ENCODE peak calls at places on chromosomes 5 and 9, in six cellular contexts. K, S, V, P, Q and D are unnamed samples.

GRCh38 chr5:141488591-141489478 is at the start of gene PCDHGC5:
- DNase-seq in K (no peak), S (no peak), V (peak; percentile 87), P (no peak), Q (no peak), D (no peak)

GRCh38 chr5:21154526-21154925 is 1166.5 kb upstream of the CDH18 start:
- DNase-seq in K (no peak), S (no peak), V (no peak), P (no peak), Q (no peak), D (no peak)

GRCh38 chr5:33092719-33093118 is 348.0 kb upstream of the TARS1 start:
- DNase-seq in K (no peak), S (no peak), V (no peak), P (no peak), Q (no peak), D (no peak)

GRCh38 chr5:93580387-93581100 is 475 bp downstream of the NR2F1-AS1 start:
- DNase-seq in K (no peak), S (no peak), V (peak; percentile 63), P (peak; percentile 73), Q (no peak), D (peak; percentile 56)

GRCh38 chr5:84255318-84255717 is 129.4 kb downstream of the EDIL3 start:
- DNase-seq in K (no peak), S (no peak), V (peak; percentile 48), P (no peak), Q (no peak), D (peak; percentile 22)

GRCh38 chr9:113477661-113478060 is 14.1 kb downstream of the RGS3 start:
- DNase-seq in K (no peak), S (no peak), V (no peak), P (peak; percentile 11), Q (no peak), D (no peak)

GRCh38 chr5:148186248-148187003 is 16.4 kb upstream of the SPINK6 start:
- DNase-seq in K (no peak), S (no peak), V (peak; percentile 22), P (no peak), Q (no peak), D (no peak)

GRCh38 chr5:115349001-115349817 is 52.8 kb upstream of the CCDC112 start:
- DNase-seq in K (no peak), S (no peak), V (peak; percentile 90), P (no peak), Q (no peak), D (peak; percentile 83)

GRCh38 chr5:137179203-137179602 is 319.9 kb downstream of the SPOCK1 start:
- DNase-seq in K (no peak), S (no peak), V (no peak), P (no peak), Q (no peak), D (no peak)

GRCh38 chr5:115354246-115354645 is 57.8 kb upstream of the CCDC112 start:
- DNase-seq in K (no peak), S (no peak), V (no peak), P (no peak), Q (no peak), D (no peak)

GRCh38 chr5:174344335-174344734 is 298.8 kb downstream of the NSG2 start:
- DNase-seq in K (no peak), S (no peak), V (no peak), P (no peak), Q (no peak), D (peak; percentile 4)

GRCh38 chr9:127221695-127222094 is 42.9 kb upstream of the GARNL3 start:
- DNase-seq in K (no peak), S (no peak), V (no peak), P (no peak), Q (no peak), D (no peak)

GRCh38 chr5:109328626-109329025 is 81.1 kb downstream of the PJA2 start:
- DNase-seq in K (no peak), S (no peak), V (peak; percentile 59), P (no peak), Q (no peak), D (no peak)

GRCh38 chr5:157162919-157163510 is 3.0 kb downstream of the GARIN3 start:
- DNase-seq in K (no peak), S (no peak), V (no peak), P (no peak), Q (no peak), D (no peak)

GRCh38 chr9:134597041-134597913 is 44.3 kb upstream of the COL5A1 start:
- DNase-seq in K (peak; percentile 7), S (no peak), V (peak; percentile 66), P (no peak), Q (no peak), D (no peak)

GRCh38 chr5:149886697-149887470 is 57.7 kb downstream of the PDE6A start:
- DNase-seq in K (no peak), S (no peak), V (peak; percentile 33), P (no peak), Q (no peak), D (no peak)

GRCh38 chr5:140159014-140159927 is 15.7 kb upstream of the CYSTM1 start:
- DNase-seq in K (no peak), S (no peak), V (no peak), P (no peak), Q (no peak), D (no peak)

GRCh38 chr9:101465330-101465915 is 29.8 kb upstream of the ALDOB start:
- DNase-seq in K (peak; percentile 49), S (no peak), V (peak; percentile 70), P (no peak), Q (peak; percentile 22), D (peak; percentile 68)

GRCh38 chr5:44266882-44267577 is 122.2 kb downstream of the FGF10 start:
- DNase-seq in K (peak; percentile 18), S (no peak), V (no peak), P (peak; percentile 74), Q (no peak), D (no peak)